ENCODE peak calls at places on chromosomes 7 and 10, in eight cellular contexts. K is SK-N-SH, U is stomach, D is prostate gland, V is Panc1, L is suprapubic skin, W is sigmoid colon, Y is breast epithelium. C is an unnamed sample. For H3K9me3, the result is how much of the 10 kb centered on the place peaks cover.

GRCh38 chr7:5282464-5283316 is at the start of gene SLC29A4:
- DNase-seq in K (peak), W (no peak), D (peak), U (peak), L (no peak), Y (no peak), V (no peak), C (no peak)

GRCh38 chr7:158277219-158278141 is 310.1 kb downstream of the PTPRN2 start:
- DNase-seq in W (peak), U (no peak), D (no peak), L (peak), V (no peak), Y (peak), K (no peak), C (no peak)

GRCh38 chr7:65980478-65981250 is 1.3 kb downstream of the GUSB start:
- DNase-seq in V (no peak), L (peak), D (no peak), W (peak), Y (no peak), U (peak), K (peak), C (no peak)

GRCh38 chr10:113052076-113052830 is 102.2 kb downstream of the TCF7L2 start:
- DNase-seq in V (no peak), L (no peak), W (peak), K (no peak), D (no peak), Y (no peak), U (no peak), C (no peak)

GRCh38 chr10:111072232-111072631 is 4.6 kb upstream of the ADRA2A start:
- DNase-seq in D (no peak), U (no peak), Y (no peak), W (no peak), L (no peak), V (no peak), K (no peak), C (no peak)

GRCh38 chr7:28845106-28845505 is 113.0 kb downstream of the TRIL start:
- DNase-seq in U (no peak), L (no peak), K (no peak), W (no peak), V (no peak), D (no peak), Y (no peak), C (no peak)

GRCh38 chr7:66013938-66014337 is 31.9 kb upstream of the GUSB start:
- DNase-seq in K (peak), D (peak), U (peak), V (peak), Y (peak), W (no peak), L (no peak), C (no peak)

GRCh38 chr7:18212788-18213187 is 185.1 kb upstream of the PRPS1L1 start:
- DNase-seq in L (no peak), W (no peak), K (peak), U (no peak), V (no peak), D (no peak), Y (no peak), C (no peak)

GRCh38 chr7:16502303-16502702 is 24.3 kb upstream of the LRRC72 start:
- DNase-seq in L (no peak), D (no peak), U (no peak), V (no peak), K (peak), Y (no peak), W (no peak), C (no peak)

GRCh38 chr10:89916481-89916880 is 215.1 kb downstream of the KIF20B start:
- DNase-seq in Y (no peak), V (no peak), W (no peak), U (no peak), D (no peak), L (no peak), K (no peak), C (no peak)

GRCh38 chr10:77873558-77874380 is 52.8 kb downstream of the DLG5 start:
- DNase-seq in L (peak), V (no peak), Y (peak), U (peak), W (peak), D (peak), K (no peak), C (no peak)

GRCh38 chr10:24947304-24948097 is 4.9 kb downstream of the PRTFDC1 start:
- DNase-seq in L (no peak), D (no peak), K (no peak), W (no peak), V (no peak), Y (no peak), U (no peak), C (no peak)

GRCh38 chr10:1363466-1364121 is 307.4 kb downstream of the WDR37 start:
- DNase-seq in L (no peak), K (no peak), W (no peak), D (no peak), Y (no peak), V (no peak), U (no peak), C (peak)

GRCh38 chr7:131370523-131370968 is 42.9 kb downstream of the MKLN1 start:
- DNase-seq in W (no peak), U (no peak), Y (no peak), L (no peak), V (no peak), D (no peak), K (no peak), C (no peak)

GRCh38 chr10:106771132-106771531 is 393.4 kb downstream of the SORCS1 start:
- DNase-seq in L (no peak), Y (no peak), D (no peak), U (no peak), K (no peak), V (no peak), W (no peak), C (no peak)

GRCh38 chr10:119268871-119269506 is 61.6 kb downstream of the GRK5 start:
- DNase-seq in V (no peak), W (no peak), D (no peak), Y (no peak), L (no peak), U (no peak), K (no peak), C (no peak)

GRCh38 chr7:4692055-4692454 is 10.0 kb downstream of the FOXK1 start:
- DNase-seq in K (no peak), V (no peak), Y (no peak), D (no peak), L (no peak), U (no peak), W (peak), C (no peak)

GRCh38 chr7:95209276-95209675 is 115.1 kb downstream of the PON1 start:
- DNase-seq in V (no peak), U (no peak), W (no peak), K (no peak), Y (no peak), L (no peak), D (no peak), C (no peak)

GRCh38 chr7:46391215-46391614 is 470.1 kb upstream of the IGFBP3 start:
- DNase-seq in D (no peak), U (no peak), Y (no peak), W (no peak), K (no peak), L (no peak), V (no peak), C (no peak)

GRCh38 chr10:96130326-96130758 is 245 bp downstream of the ZNF518A start:
- DNase-seq in L (peak), D (peak), W (peak), Y (peak), U (peak), V (no peak), K (peak), C (no peak)

GRCh38 chr7:128408709-128409434 is 910 bp downstream of the IMPDH1 start:
- DNase-seq in Y (no peak), V (no peak), K (peak), L (no peak), D (no peak), U (no peak), W (peak), C (no peak)

GRCh38 chr10:84613336-84614021 is 285.1 kb downstream of the CCSER2 start:
- DNase-seq in K (peak), D (peak), Y (no peak), L (no peak), W (no peak), V (peak), U (no peak), C (no peak)

GRCh38 chr10:71006497-71006896 is 118.1 kb upstream of the PCBD1 start:
- DNase-seq in L (no peak), K (no peak), W (no peak), U (no peak), Y (no peak), V (no peak), D (no peak), C (no peak)

GRCh38 chr7:117385340-117386124 is 41.8 kb downstream of the ASZ1 start:
- DNase-seq in W (no peak), U (no peak), K (peak), D (no peak), V (peak), Y (no peak), L (no peak), C (no peak)

GRCh38 chr10:34475222-34475621 is 339.9 kb downstream of the PARD3 start:
- DNase-seq in W (no peak), U (no peak), Y (no peak), K (no peak), D (no peak), L (no peak), V (no peak), C (no peak)

GRCh38 chr7:46522354-46522906 is 601.4 kb upstream of the IGFBP3 start:
- DNase-seq in U (no peak), W (no peak), Y (no peak), L (no peak), D (no peak), V (no peak), K (no peak), C (no peak)

GRCh38 chr7:45924283-45924682 is 3.2 kb upstream of the IGFBP3 start:
- DNase-seq in W (no peak), L (no peak), U (no peak), D (peak), K (no peak), Y (no peak), V (no peak), C (no peak)

GRCh38 chr10:70285432-70285831 is 1.6 kb upstream of the NPFFR1 start:
- DNase-seq in K (no peak), U (no peak), Y (no peak), L (peak), W (peak), V (no peak), D (no peak), C (no peak)

GRCh38 chr10:5040781-5041470 is 37.3 kb upstream of the AKR1C2 start:
- DNase-seq in U (no peak), D (no peak), V (no peak), K (no peak), L (no peak), Y (no peak), W (no peak), C (no peak)

GRCh38 chr10:71685554-71686202 is 33.9 kb downstream of the C10orf105 start:
- DNase-seq in V (no peak), Y (no peak), W (no peak), L (no peak), K (no peak), U (no peak), D (no peak), C (no peak)

GRCh38 chr7:128962837-128963236 is 25.1 kb downstream of the IRF5 start:
- DNase-seq in W (no peak), D (no peak), V (no peak), L (no peak), U (no peak), Y (no peak), K (no peak), C (no peak)

GRCh38 chr10:71638577-71639411 is 80.8 kb downstream of the C10orf105 start:
- DNase-seq in U (peak), W (no peak), V (no peak), Y (no peak), L (no peak), D (no peak), K (no peak), C (no peak)

GRCh38 chr7:140327261-140327661 is 71.1 kb downstream of the SLC37A3 start:
- DNase-seq in U (no peak), W (no peak), Y (no peak), K (peak), D (peak), L (no peak), V (no peak), C (no peak)

GRCh38 chr7:253491-254336 is 36.3 kb upstream of the FOXL3 start:
- DNase-seq in W (no peak), U (no peak), D (peak), L (no peak), V (no peak), K (no peak), Y (no peak), C (no peak)

GRCh38 chr7:104482362-104483042 is 154.1 kb downstream of the LHFPL3 start:
- DNase-seq in U (no peak), V (no peak), L (no peak), W (no peak), K (no peak), D (no peak), Y (no peak), C (no peak)

GRCh38 chr10:35535136-35535535 is 70.0 kb upstream of the GJD4 start:
- DNase-seq in Y (no peak), K (no peak), U (no peak), D (no peak), L (no peak), V (no peak), W (no peak), C (no peak)
- H3K9me3 ChIP-seq in Y (under half), K (under half), U (under half), D (under half), L (under half), V (under half), W (under half), C (under half)

DNA sequence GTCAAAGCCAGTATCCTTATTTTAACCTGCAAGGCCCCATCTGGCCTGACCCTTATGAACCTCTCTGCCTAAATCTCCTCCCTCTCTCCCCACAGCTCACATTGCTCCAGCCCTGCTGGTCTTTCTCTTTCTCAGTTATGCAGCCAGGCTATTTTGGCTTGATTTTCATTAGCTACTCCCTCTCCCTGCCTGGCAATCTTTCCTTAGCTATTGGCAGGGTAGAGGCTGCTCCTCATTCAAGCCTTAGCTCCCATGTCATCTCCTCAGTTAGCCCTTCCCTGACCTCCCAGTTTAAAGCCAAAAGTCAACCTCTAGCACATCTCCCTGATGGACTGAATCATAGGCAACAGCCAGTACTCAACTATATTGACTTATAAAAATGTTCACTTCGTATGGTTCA is 214.4 kb upstream of the CELF2 start:
- DNase-seq in D (no peak), Y (no peak), L (no peak), U (no peak), K (no peak), V (no peak), W (no peak), C (no peak)
- TF ChIP-seq POLR2AphosphoS5 in D (no peak), Y (peak), L (no peak), U (no peak), K (no peak), V (no peak), W (no peak), C (no peak)

GRCh38 chr10:82148764-82149163 is 273.8 kb downstream of the NRG3 start:
- DNase-seq in U (no peak), L (no peak), D (no peak), Y (no peak), K (no peak), W (no peak), V (no peak), C (no peak)

GRCh38 chr10:82150123-82150900 is 275.3 kb downstream of the NRG3 start:
- DNase-seq in V (no peak), L (no peak), D (no peak), K (peak), W (no peak), Y (no peak), U (no peak), C (no peak)
- TF ChIP-seq CTCF in V (peak), L (no peak), D (no peak), K (peak), W (no peak), Y (peak), U (no peak), C (no peak)

GRCh38 chr7:137957887-137958286 is 44.0 kb downstream of the CREB3L2 start:
- DNase-seq in D (no peak), L (no peak), V (no peak), U (no peak), K (no peak), Y (no peak), W (no peak), C (no peak)

GRCh38 chr7:137958593-137959431 is 43.1 kb downstream of the CREB3L2 start:
- DNase-seq in V (no peak), K (no peak), W (no peak), L (no peak), Y (no peak), U (no peak), D (no peak), C (no peak)

GRCh38 chr7:137954614-137955013 is 47.3 kb downstream of the CREB3L2 start:
- DNase-seq in L (no peak), Y (no peak), D (no peak), V (no peak), U (no peak), K (no peak), W (no peak), C (no peak)

GRCh38 chr7:137956183-137956582 is 45.7 kb downstream of the CREB3L2 start:
- DNase-seq in V (no peak), U (no peak), Y (no peak), D (no peak), W (no peak), K (no peak), L (no peak), C (no peak)

GRCh38 chr7:137956591-137956990 is 45.3 kb downstream of the CREB3L2 start:
- DNase-seq in L (no peak), Y (no peak), K (no peak), U (no peak), V (no peak), W (no peak), D (no peak), C (no peak)
- H3K9me3 ChIP-seq in L (under half), Y (under half), K (under half), U (under half), V (under half), W (under half), D (under half), C (under half)

DNA sequence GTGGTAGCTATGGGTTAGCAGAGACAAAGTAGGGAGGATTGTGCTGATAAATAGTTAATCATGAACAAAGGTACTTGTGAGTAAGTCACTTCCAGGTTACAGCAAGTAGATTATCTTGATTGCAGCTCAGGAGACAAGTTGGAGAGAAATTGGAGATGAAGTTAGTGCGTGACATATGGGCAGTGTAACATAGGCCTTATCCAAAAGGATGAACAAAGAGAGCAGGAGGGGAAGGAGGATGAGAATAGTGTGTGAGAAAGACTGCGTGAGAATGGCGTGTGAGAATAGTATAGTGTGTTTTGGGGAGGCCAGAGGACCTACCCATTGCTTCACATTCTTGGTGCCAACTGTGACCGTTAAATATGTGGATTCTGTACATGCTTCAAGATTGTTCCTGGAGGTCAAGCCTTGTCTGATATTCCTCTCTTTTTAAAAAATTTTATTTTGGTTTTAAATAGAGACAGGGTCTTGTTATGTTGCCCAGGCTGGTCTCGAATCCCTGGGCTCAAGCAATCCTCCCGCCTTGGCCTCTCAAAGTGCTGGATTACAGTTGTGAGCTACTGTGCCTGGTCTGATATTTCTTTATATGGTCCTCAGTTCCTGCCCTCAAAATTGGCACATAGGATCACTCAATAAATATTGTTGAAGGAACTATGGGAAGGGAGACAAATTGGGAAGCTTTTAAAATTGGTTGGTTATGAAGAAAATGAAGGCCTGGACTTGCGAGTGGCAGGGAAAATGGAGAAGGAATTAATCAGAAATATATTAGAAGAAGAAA is 3.2 kb downstream of the VCL start:
- DNase-seq in W (no peak), K (no peak), U (no peak), V (no peak), D (no peak), L (no peak), Y (no peak), C (no peak)
- TF ChIP-seq POLR2AphosphoS5 in W (no peak), K (no peak), U (no peak), V (peak), D (no peak), L (no peak), Y (no peak), C (no peak)

DNA sequence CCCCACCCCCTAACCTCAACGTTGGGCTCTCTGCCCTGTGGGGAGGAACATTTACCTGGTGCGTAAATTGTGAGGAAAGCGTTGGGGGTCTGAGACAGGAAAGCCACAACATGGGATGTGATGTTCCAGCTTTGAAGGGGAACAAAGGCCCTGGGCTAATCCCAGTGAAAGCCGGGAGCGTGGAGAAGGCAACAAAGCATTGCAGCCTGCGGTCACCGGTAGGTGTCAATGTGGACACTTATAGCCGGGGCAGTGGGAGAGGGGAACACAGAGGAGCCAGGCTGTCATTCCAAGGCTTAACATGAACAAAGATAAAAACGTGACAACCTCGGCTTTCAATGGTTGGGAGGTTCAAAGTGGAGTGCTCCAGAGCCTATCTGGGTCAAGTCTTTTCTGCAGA is 12.7 kb downstream of the PTF1A start:
- DNase-seq in K (no peak), V (no peak), L (no peak), Y (no peak), U (no peak), W (no peak), D (no peak), C (no peak)
- TF ChIP-seq CTCF in K (no peak), V (no peak), L (no peak), Y (no peak), U (no peak), W (no peak), D (no peak), C (no peak)

GRCh38 chr10:8150401-8150905 is 96.0 kb downstream of the GATA3 start:
- DNase-seq in L (no peak), W (no peak), D (no peak), K (no peak), U (no peak), Y (no peak), V (no peak), C (no peak)
- H3K9me3 ChIP-seq in L (under half), W (under half), D (under half), K (under half), U (under half), Y (under half), V (under half), C (under half)

C was measured in vagina.